ENCODE peak calls at places on chromosomes 4 and X, in five cellular contexts. One of them, this sample, is unnamed.

GRCh38 chrX:31652651-31653050 is 580.8 kb upstream of the FTHL17 start:
- DNase-seq in cardiac muscle cell: no peak
- DNase-seq in anterior cingulate cortex: no peak
- DNase-seq in CD4-positive, alpha-beta memory T cell: no peak
- DNase-seq in stimulated activated naive CD4-positive, alpha-beta T cell: no peak
- DNase-seq in this sample: no peak

GRCh38 chr4:14871676-14872430 is 130.4 kb upstream of the CPEB2 start:
- DNase-seq in stimulated activated naive CD4-positive, alpha-beta T cell: peak
- DNase-seq in CD4-positive, alpha-beta memory T cell: no peak
- DNase-seq in cardiac muscle cell: no peak
- DNase-seq in anterior cingulate cortex: no peak
- DNase-seq in this sample: no peak

GRCh38 chr4:101332424-101332823 is 14.9 kb downstream of the PPP3CA start:
- DNase-seq in CD4-positive, alpha-beta memory T cell: no peak
- DNase-seq in anterior cingulate cortex: no peak
- DNase-seq in cardiac muscle cell: peak
- DNase-seq in stimulated activated naive CD4-positive, alpha-beta T cell: no peak
- DNase-seq in this sample: no peak

GRCh38 chrX:56000169-56000568 is 232.0 kb upstream of the KLF8 start:
- DNase-seq in CD4-positive, alpha-beta memory T cell: no peak
- DNase-seq in anterior cingulate cortex: no peak
- DNase-seq in cardiac muscle cell: no peak
- DNase-seq in stimulated activated naive CD4-positive, alpha-beta T cell: no peak
- DNase-seq in this sample: no peak

GRCh38 chr4:86909540-86909939 is 17.3 kb upstream of the C4orf36 start:
- DNase-seq in anterior cingulate cortex: no peak
- DNase-seq in CD4-positive, alpha-beta memory T cell: no peak
- DNase-seq in stimulated activated naive CD4-positive, alpha-beta T cell: no peak
- DNase-seq in cardiac muscle cell: no peak
- DNase-seq in this sample: no peak

GRCh38 chrX:138191998-138192397 is 519.5 kb downstream of the FGF13 start:
- DNase-seq in stimulated activated naive CD4-positive, alpha-beta T cell: no peak
- DNase-seq in cardiac muscle cell: peak
- DNase-seq in anterior cingulate cortex: no peak
- DNase-seq in CD4-positive, alpha-beta memory T cell: no peak
- DNase-seq in this sample: peak

GRCh38 chr4:47824844-47825243 is 13.0 kb downstream of the CORIN start:
- DNase-seq in anterior cingulate cortex: no peak
- DNase-seq in stimulated activated naive CD4-positive, alpha-beta T cell: no peak
- DNase-seq in cardiac muscle cell: no peak
- DNase-seq in CD4-positive, alpha-beta memory T cell: no peak
- DNase-seq in this sample: no peak

GRCh38 chr4:106266201-106266600 is 49.8 kb downstream of the TBCK start:
- DNase-seq in cardiac muscle cell: peak
- DNase-seq in anterior cingulate cortex: no peak
- DNase-seq in CD4-positive, alpha-beta memory T cell: no peak
- DNase-seq in stimulated activated naive CD4-positive, alpha-beta T cell: no peak
- DNase-seq in this sample: no peak

GRCh38 chr4:13988347-13989265 is 361.1 kb upstream of the BOD1L1 start:
- DNase-seq in CD4-positive, alpha-beta memory T cell: no peak
- DNase-seq in stimulated activated naive CD4-positive, alpha-beta T cell: no peak
- DNase-seq in anterior cingulate cortex: peak
- DNase-seq in cardiac muscle cell: peak
- DNase-seq in this sample: no peak

GRCh38 chr4:38674206-38675144 is 10.5 kb downstream of the KLF3 start:
- DNase-seq in stimulated activated naive CD4-positive, alpha-beta T cell: no peak
- DNase-seq in CD4-positive, alpha-beta memory T cell: no peak
- DNase-seq in cardiac muscle cell: no peak
- DNase-seq in anterior cingulate cortex: no peak
- DNase-seq in this sample: no peak

GRCh38 chrX:75784689-75785491 is at the start of gene MAGEE2:
- DNase-seq in CD4-positive, alpha-beta memory T cell: peak
- DNase-seq in cardiac muscle cell: no peak
- DNase-seq in anterior cingulate cortex: peak
- DNase-seq in stimulated activated naive CD4-positive, alpha-beta T cell: peak
- DNase-seq in this sample: no peak

GRCh38 chr4:82500106-82500738 is 61.6 kb downstream of the TMEM150C start:
- DNase-seq in cardiac muscle cell: peak
- DNase-seq in stimulated activated naive CD4-positive, alpha-beta T cell: no peak
- DNase-seq in anterior cingulate cortex: no peak
- DNase-seq in CD4-positive, alpha-beta memory T cell: no peak
- DNase-seq in this sample: no peak

GRCh38 chr4:2806392-2807355 is 13.8 kb downstream of the SH3BP2 start:
- DNase-seq in stimulated activated naive CD4-positive, alpha-beta T cell: no peak
- DNase-seq in CD4-positive, alpha-beta memory T cell: no peak
- DNase-seq in anterior cingulate cortex: no peak
- DNase-seq in cardiac muscle cell: peak
- DNase-seq in this sample: no peak

GRCh38 chr4:38500433-38500832 is 163.6 kb upstream of the KLF3 start:
- DNase-seq in anterior cingulate cortex: no peak
- DNase-seq in stimulated activated naive CD4-positive, alpha-beta T cell: no peak
- DNase-seq in cardiac muscle cell: no peak
- DNase-seq in CD4-positive, alpha-beta memory T cell: no peak
- DNase-seq in this sample: no peak

GRCh38 chr4:152886201-152886600 is 49.9 kb upstream of the FHDC1 start:
- DNase-seq in stimulated activated naive CD4-positive, alpha-beta T cell: no peak
- DNase-seq in cardiac muscle cell: no peak
- DNase-seq in CD4-positive, alpha-beta memory T cell: no peak
- DNase-seq in anterior cingulate cortex: no peak
- DNase-seq in this sample: no peak

GRCh38 chr4:99824070-99824599 is 7.5 kb downstream of the DAPP1 start:
- DNase-seq in CD4-positive, alpha-beta memory T cell: no peak
- DNase-seq in anterior cingulate cortex: no peak
- DNase-seq in cardiac muscle cell: no peak
- DNase-seq in stimulated activated naive CD4-positive, alpha-beta T cell: no peak
- DNase-seq in this sample: no peak